ENCODE peak calls at places on chromosomes 6 and 20, in ten cellular contexts. E is stimulated activated CD8-positive, alpha-beta memory T cell treated with anti-CD3 and anti-CD28 coated beads, Interleukin-12 subunit alpha, Interleukin-12 subunit beta, amount 100 ng/mL, for 1 hour; K is AG20443; O is nephron progenitor cell; C is occipital lobe; R is BE2C; H is H7; T is activated CD4-positive, alpha-beta T cell treated with anti-CD3 and anti-CD28 coated beads for 48 hours; I is stimulated activated CD4-positive, alpha-beta T cell treated with anti-CD3 and anti-CD28 coated beads, Interleukin-4, amount 100 ng/mL, for 4 hours; S is CD4-positive, CD25-positive, alpha-beta regulatory T cell. M is an unnamed sample.

GRCh38 chr6:159037746-159038290 is 7.0 kb downstream of the TAGAP start:
- DNase-seq in E (no peak), K (no peak), O (peak; percentile 15), C (no peak), R (no peak), H (peak; percentile 37), T (no peak), I (no peak), S (no peak), M (no peak)

GRCh38 chr6:39190545-39191235 is 38.6 kb downstream of the KCNK5 start:
- DNase-seq in E (no peak), K (no peak), O (no peak), C (no peak), R (no peak), H (no peak), T (no peak), I (no peak), S (no peak), M (no peak)

GRCh38 chr6:30885999-30886896 is 1.9 kb downstream of the DDR1 start:
- DNase-seq in E (no peak), K (peak; percentile 80), O (peak; percentile 72), C (peak; percentile 77), R (peak; percentile 73), H (peak; percentile 98), T (peak; percentile 52), I (peak; percentile 21), S (no peak), M (no peak)

GRCh38 chr20:31548823-31549512 is 34.7 kb downstream of the HM13 start:
- DNase-seq in E (no peak), K (peak; percentile 62), O (no peak), C (no peak), R (no peak), H (no peak), T (no peak), I (no peak), S (no peak), M (no peak)

GRCh38 chr6:5011346-5011745 is 7.5 kb upstream of the RPP40 start:
- DNase-seq in E (no peak), K (no peak), O (no peak), C (no peak), R (no peak), H (no peak), T (no peak), I (no peak), S (no peak), M (no peak)

GRCh38 chr20:18590163-18590562 is 2.3 kb downstream of the DTD1 start:
- DNase-seq in E (no peak), K (no peak), O (no peak), C (no peak), R (no peak), H (no peak), T (no peak), I (no peak), S (no peak), M (no peak)

GRCh38 chr20:58542411-58543095 is 27.4 kb upstream of the APCDD1L start:
- DNase-seq in E (no peak), K (no peak), O (peak; percentile 32), C (no peak), R (no peak), H (peak; percentile 19), T (peak; percentile 27), I (no peak), S (no peak), M (no peak)

GRCh38 chr6:160273760-160274159 is 15.1 kb upstream of the SLC22A2 start:
- DNase-seq in E (no peak), K (no peak), O (no peak), C (no peak), R (no peak), H (no peak), T (no peak), I (no peak), S (no peak), M (no peak)

GRCh38 chr6:91705646-91706045 is 1118.8 kb upstream of the MAP3K7 start:
- DNase-seq in E (no peak), K (no peak), O (no peak), C (no peak), R (no peak), H (no peak), T (no peak), I (no peak), S (no peak), M (no peak)

GRCh38 chr6:163738725-163739124 is 324.2 kb downstream of the QKI start:
- DNase-seq in E (no peak), K (no peak), O (no peak), C (no peak), R (no peak), H (no peak), T (no peak), I (no peak), S (no peak), M (no peak)